ENCODE peak calls at places on chromosomes 16 and 17, in eight cellular contexts. U, L, O, S, W, Q, F and D are unnamed samples.

GRCh38 chr16:65667013-65667578 is 545.2 kb upstream of the CDH11 start:
- DNase-seq in L (no peak), U (peak), O (no peak), S (no peak), Q (no peak), W (peak), F (peak), D (no peak)

GRCh38 chr17:1957037-1957436 is 68.1 kb downstream of the RTN4RL1 start:
- DNase-seq in Q (no peak), L (no peak), O (no peak), W (peak), U (no peak), F (peak), S (no peak), D (no peak)

GRCh38 chr17:72489273-72489641 is 368.4 kb downstream of the SOX9 start:
- DNase-seq in Q (no peak), U (no peak), O (no peak), F (no peak), W (peak), S (no peak), L (no peak), D (no peak)

GRCh38 chr17:10226930-10227695 is 28.7 kb upstream of the GAS7 start:
- DNase-seq in U (peak), W (peak), L (no peak), F (peak), S (peak), O (no peak), Q (peak), D (no peak)

GRCh38 chr16:86685071-86685470 is 106.7 kb downstream of the FOXL1 start:
- DNase-seq in S (no peak), U (no peak), F (no peak), W (no peak), Q (no peak), L (no peak), O (no peak), D (no peak)

GRCh38 chr16:89110641-89111040 is 17.0 kb downstream of the ACSF3 start:
- DNase-seq in L (no peak), S (no peak), O (no peak), U (no peak), F (no peak), Q (no peak), W (no peak), D (no peak)

GRCh38 chr17:47718634-47719405 is 14.2 kb upstream of the TBX21 start:
- DNase-seq in Q (no peak), O (no peak), F (no peak), L (no peak), W (no peak), U (no peak), S (no peak), D (no peak)

GRCh38 chr16:81551141-81551808 is 106.7 kb downstream of the CMIP start:
- DNase-seq in F (no peak), U (no peak), L (no peak), O (no peak), W (peak), Q (no peak), S (peak), D (no peak)

GRCh38 chr17:31535581-31535981 is 144.1 kb downstream of the RAB11FIP4 start:
- DNase-seq in W (no peak), U (no peak), F (no peak), S (no peak), O (no peak), L (no peak), Q (no peak), D (no peak)

GRCh38 chr17:62707425-62707739 is 79.9 kb downstream of the MRC2 start:
- DNase-seq in L (no peak), W (no peak), U (no peak), S (no peak), F (no peak), Q (no peak), O (no peak), D (no peak)

GRCh38 chr16:81544261-81544660 is 99.7 kb downstream of the CMIP start:
- DNase-seq in S (no peak), F (no peak), W (peak), U (no peak), L (no peak), Q (peak), O (no peak), D (no peak)

GRCh38 chr17:36112572-36112971 is 8.9 kb downstream of the CCL4 start:
- DNase-seq in S (no peak), O (no peak), U (no peak), L (no peak), Q (no peak), F (no peak), W (no peak), D (no peak)

GRCh38 chr16:86138121-86138944 is 239.4 kb downstream of the IRF8 start:
- DNase-seq in O (no peak), L (no peak), S (no peak), W (no peak), F (no peak), Q (no peak), U (peak), D (no peak)

DNA sequence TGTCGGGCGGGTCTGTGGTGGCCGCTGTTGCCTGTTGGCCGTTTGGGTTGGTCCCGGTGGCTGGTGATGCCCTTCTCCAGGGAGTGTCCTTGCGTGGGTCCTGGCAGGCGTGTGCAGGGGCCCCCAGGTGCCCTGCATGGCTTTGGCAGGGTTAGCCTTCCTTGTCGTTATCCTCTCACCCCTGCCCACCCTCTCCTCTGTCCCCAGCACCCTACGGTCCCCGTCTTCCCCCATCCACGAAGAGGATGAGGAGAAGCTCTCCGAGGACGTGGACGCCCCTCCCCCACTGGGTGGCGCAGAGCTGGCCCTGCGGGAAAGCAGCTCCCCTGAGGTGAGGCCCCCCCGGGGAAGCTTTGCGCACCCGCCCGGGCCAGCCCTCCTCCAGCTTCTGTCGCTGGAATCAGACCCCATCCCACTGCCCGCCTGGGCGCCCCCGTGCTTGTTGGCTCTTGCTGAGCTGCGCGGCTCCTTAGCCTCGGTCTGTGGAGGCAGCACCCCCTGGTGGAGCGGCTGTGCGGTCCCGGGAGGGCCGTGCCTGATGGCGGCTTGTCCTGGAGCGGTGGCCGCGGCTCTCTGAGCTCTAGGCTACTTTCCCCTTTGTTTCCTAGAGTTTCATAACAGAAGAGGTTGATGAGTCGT is 10.6 kb upstream of the NUDT16L1 start:
- DNase-seq in L (no peak), F (peak), Q (no peak), U (peak), W (peak), S (no peak), O (no peak), D (no peak)
- TF ChIP-seq CTCF in L (peak), F (peak), Q (peak), U (peak), W (peak), S (peak), O (no peak), D (peak)

DNA sequence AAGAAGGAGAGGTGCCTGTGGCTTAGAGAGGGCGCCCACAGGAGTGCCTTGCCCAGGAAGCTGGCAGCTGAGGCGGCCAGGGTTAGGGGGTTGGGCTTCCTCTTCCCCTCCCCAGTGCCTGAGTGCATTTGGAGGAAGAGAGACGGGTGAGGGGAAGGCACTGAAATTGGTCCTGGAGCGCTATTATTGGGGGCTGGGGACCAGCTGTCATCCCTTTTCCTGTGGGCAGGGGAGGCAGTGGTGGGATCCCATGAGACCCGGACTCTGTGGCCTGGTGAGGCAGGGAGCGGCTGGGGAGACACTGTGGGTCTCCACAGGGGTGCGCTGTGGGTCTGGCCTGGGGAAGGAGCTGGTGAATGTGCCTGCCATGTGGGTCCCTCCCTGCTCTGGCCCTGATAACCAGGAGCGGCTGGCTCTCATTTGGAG is 259.7 kb downstream of the SEC14L1 start:
- DNase-seq in O (peak), W (peak), S (no peak), Q (peak), U (peak), F (no peak), L (no peak), D (no peak)
- H3K4me3 ChIP-seq in O (no peak), W (no peak), S (no peak), Q (no peak), U (no peak), F (no peak), L (no peak), D (no peak)

GRCh38 chr16:56425439-56425832 is at the start of gene AMFR:
- DNase-seq in F (peak), O (peak), Q (peak), L (peak), S (peak), W (peak), U (peak), D (no peak)
- TF ChIP-seq CTCF in F (peak), O (peak), Q (peak), L (no peak), S (peak), W (no peak), U (peak), D (peak)

GRCh38 chr16:84732674-84733352 is 33.0 kb downstream of the USP10 start:
- DNase-seq in Q (no peak), F (no peak), O (no peak), S (no peak), W (no peak), L (no peak), U (no peak), D (no peak)

GRCh38 chr16:84726670-84727467 is 27.1 kb downstream of the USP10 start:
- DNase-seq in F (no peak), O (no peak), S (no peak), L (no peak), Q (no peak), W (no peak), U (peak), D (no peak)

GRCh38 chr16:84728853-84729424 is 29.1 kb downstream of the USP10 start:
- DNase-seq in F (no peak), O (no peak), L (no peak), S (no peak), Q (no peak), U (no peak), W (no peak), D (no peak)

GRCh38 chr16:84729716-84730320 is 30.0 kb downstream of the USP10 start:
- DNase-seq in Q (no peak), U (no peak), F (no peak), S (no peak), W (peak), L (no peak), O (no peak), D (no peak)

GRCh38 chr16:84730406-84731106 is 30.8 kb downstream of the USP10 start:
- DNase-seq in S (no peak), F (peak), W (peak), Q (peak), O (peak), U (peak), L (peak), D (peak)
- H3K4me3 ChIP-seq in S (no peak), F (peak), W (peak), Q (peak), O (peak), U (no peak), L (no peak), D (no peak)

DNA sequence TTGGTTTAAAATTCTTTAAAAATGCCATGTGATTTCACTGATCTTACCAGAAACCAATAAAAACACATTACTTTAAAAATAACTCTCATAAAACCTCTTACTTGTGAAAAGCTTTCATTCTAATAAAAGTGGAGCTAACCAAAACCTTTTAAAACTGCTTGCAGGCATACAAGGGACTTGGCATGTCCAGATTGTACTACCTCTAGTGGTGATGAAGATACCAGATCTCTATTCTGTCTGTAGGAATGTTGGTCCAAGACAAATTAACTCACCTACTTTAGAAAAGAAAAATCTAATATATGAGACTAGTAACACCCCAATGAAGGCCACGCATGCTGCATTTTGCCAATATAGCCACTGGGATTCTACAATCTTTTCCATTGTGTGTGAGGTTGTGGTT is 151.0 kb upstream of the SALL1 start:
- DNase-seq in U (no peak), O (no peak), F (no peak), S (no peak), W (no peak), L (peak), Q (no peak), D (no peak)
- TF ChIP-seq CTCF in U (no peak), O (no peak), F (no peak), S (peak), W (no peak), L (no peak), Q (no peak), D (no peak)

GRCh38 chr17:28988475-28988874 is 17.4 kb downstream of the SEZ6 start:
- DNase-seq in U (no peak), O (no peak), Q (no peak), L (no peak), W (no peak), S (no peak), F (no peak), D (no peak)

GRCh38 chr17:28983286-28984240 is 22.3 kb downstream of the SEZ6 start:
- DNase-seq in U (no peak), Q (no peak), W (no peak), O (no peak), F (no peak), S (no peak), L (no peak), D (no peak)

GRCh38 chr17:28986714-28987367 is 19.0 kb downstream of the SEZ6 start:
- DNase-seq in O (no peak), W (no peak), S (no peak), L (no peak), F (no peak), Q (no peak), U (no peak), D (no peak)

GRCh38 chr17:28989028-28989427 is 16.8 kb downstream of the SEZ6 start:
- DNase-seq in O (no peak), Q (no peak), L (no peak), F (no peak), S (no peak), W (no peak), U (no peak), D (no peak)

GRCh38 chr17:28985950-28986713 is 19.7 kb downstream of the SEZ6 start:
- DNase-seq in O (no peak), F (no peak), L (no peak), S (no peak), Q (no peak), U (peak), W (no peak), D (no peak)
- H3K4me3 ChIP-seq in O (no peak), F (no peak), L (no peak), S (no peak), Q (no peak), U (peak), W (no peak), D (no peak)

GRCh38 chr16:48054881-48055601 is 100.8 kb downstream of the ABCC12 start:
- DNase-seq in W (peak), S (peak), F (peak), U (peak), L (peak), O (no peak), Q (peak), D (peak)
- TF ChIP-seq CTCF in W (peak), S (peak), F (peak), U (peak), L (peak), O (peak), Q (peak), D (peak)

DNA sequence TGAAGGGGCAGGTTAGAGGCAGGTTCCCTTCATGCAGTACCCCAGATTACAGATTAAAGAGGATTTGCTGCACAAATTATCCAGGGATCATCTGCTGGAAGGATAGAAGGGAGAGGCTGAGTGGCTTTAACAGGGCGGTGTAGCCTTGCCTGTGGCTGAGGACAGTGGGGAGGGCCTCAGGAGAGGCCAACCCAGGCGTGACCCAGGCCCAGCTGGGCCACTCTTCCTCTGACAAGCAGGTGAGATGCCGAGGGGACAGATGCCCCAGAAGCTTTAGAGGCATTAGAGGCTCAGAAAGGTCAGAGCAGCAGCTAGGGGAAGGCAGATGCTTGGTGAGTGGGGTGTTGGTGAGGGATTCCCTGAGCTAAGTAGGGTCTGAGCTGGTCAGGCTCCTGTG is 18.1 kb upstream of the MTMR4 start:
- DNase-seq in Q (no peak), L (no peak), O (no peak), U (no peak), F (no peak), W (no peak), S (no peak), D (no peak)
- H3K4me3 ChIP-seq in Q (peak), L (no peak), O (peak), U (peak), F (no peak), W (no peak), S (peak), D (no peak)

GRCh38 chr16:2205104-2205966 is at the start of gene MLST8:
- DNase-seq in F (peak), Q (peak), U (peak), W (peak), L (peak), O (peak), S (peak), D (peak)
- TF ChIP-seq CTCF in F (no peak), Q (peak), U (no peak), W (no peak), L (no peak), O (no peak), S (peak), D (no peak)